ENCODE peak calls at places on chromosomes 3 and 15, in five cellular contexts. X, D, I, K and H are unnamed samples. For H3K27me3, the result is how much of the 10 kb centered on the place peaks cover.

GRCh38 chr3:87082806-87083440 is 92.0 kb upstream of the VGLL3 start:
- DNase-seq in X (no peak), D (no peak), I (peak), K (no peak), H (peak)

GRCh38 chr3:14877404-14877803 is 58.6 kb downstream of the FGD5 start:
- DNase-seq in X (no peak), D (no peak), I (no peak), K (no peak), H (no peak)

GRCh38 chr15:101022306-101022705 is 103.1 kb downstream of the LRRK1 start:
- DNase-seq in X (no peak), D (no peak), I (no peak), K (peak), H (no peak)

GRCh38 chr15:67504796-67505195 is 16.1 kb upstream of the C15orf61 start:
- DNase-seq in X (no peak), D (no peak), I (peak), K (no peak), H (no peak)

GRCh38 chr3:101825904-101826445 is 23.3 kb upstream of the NFKBIZ start:
- DNase-seq in X (no peak), D (no peak), I (peak), K (no peak), H (no peak)

GRCh38 chr3:137066092-137066491 is 108.3 kb downstream of the IL20RB start:
- DNase-seq in X (no peak), D (no peak), I (no peak), K (no peak), H (no peak)

GRCh38 chr3:87287025-87287424 is 10.6 kb upstream of the POU1F1 start:
- DNase-seq in X (no peak), D (no peak), I (peak), K (no peak), H (no peak)

GRCh38 chr15:24772709-24773373 is 97.3 kb downstream of the NPAP1 start:
- DNase-seq in X (peak), D (peak), I (peak), K (no peak), H (peak)

GRCh38 chr15:48397841-48398240 is 66.6 kb downstream of the DUT start:
- DNase-seq in X (peak), D (no peak), I (peak), K (no peak), H (no peak)

GRCh38 chr3:145094355-145094941 is 1066.5 kb downstream of the PLOD2 start:
- DNase-seq in X (no peak), D (no peak), I (peak), K (no peak), H (peak)

GRCh38 chr3:136414476-136414875 is 164.3 kb downstream of the PCCB start:
- DNase-seq in X (no peak), D (no peak), I (peak), K (no peak), H (no peak)

GRCh38 chr3:191366675-191367074 is 36.3 kb upstream of the UTS2B start:
- DNase-seq in X (no peak), D (no peak), I (peak), K (no peak), H (no peak)

GRCh38 chr3:103056552-103056951 is 621.7 kb downstream of the ZPLD1 start:
- DNase-seq in X (no peak), D (no peak), I (no peak), K (no peak), H (no peak)

GRCh38 chr15:98442379-98442833 is 205.9 kb upstream of the IGF1R start:
- DNase-seq in X (no peak), D (peak), I (peak), K (peak), H (peak)

GRCh38 chr15:25733036-25733855 is 129.9 kb downstream of the ATP10A start:
- DNase-seq in X (no peak), D (no peak), I (no peak), K (no peak), H (no peak)

GRCh38 chr3:13519392-13519791 is 29.5 kb upstream of the FBLN2 start:
- DNase-seq in X (no peak), D (no peak), I (no peak), K (no peak), H (no peak)

GRCh38 chr3:111076732-111077131 is 5.1 kb downstream of the NECTIN3 start:
- DNase-seq in X (no peak), D (no peak), I (no peak), K (no peak), H (no peak)

GRCh38 chr3:108091498-108092259 is 848 bp upstream of the CD47 start:
- DNase-seq in X (no peak), D (peak), I (no peak), K (no peak), H (no peak)

GRCh38 chr3:124158174-124158812 is 166.4 kb upstream of the ROPN1 start:
- DNase-seq in X (no peak), D (no peak), I (no peak), K (no peak), H (no peak)

GRCh38 chr15:76973362-76973743 is 21.6 kb upstream of the PSTPIP1 start:
- DNase-seq in X (peak), D (peak), I (peak), K (peak), H (no peak)

GRCh38 chr3:58287354-58287753 is 18.7 kb upstream of the RPP14 start:
- DNase-seq in X (no peak), D (no peak), I (no peak), K (no peak), H (no peak)

GRCh38 chr3:134328147-134328591 is 46.1 kb downstream of the AMOTL2 start:
- DNase-seq in X (peak), D (no peak), I (peak), K (no peak), H (peak)

GRCh38 chr3:3664916-3665315 is 134.3 kb upstream of the LRRN1 start:
- DNase-seq in X (no peak), D (no peak), I (no peak), K (no peak), H (no peak)

GRCh38 chr15:99409097-99409473 is 156.7 kb upstream of the MEF2A start:
- DNase-seq in X (peak), D (peak), I (peak), K (no peak), H (no peak)

GRCh38 chr15:52819253-52819652 is 29.1 kb upstream of the ONECUT1 start:
- DNase-seq in X (no peak), D (no peak), I (no peak), K (no peak), H (no peak)
- H3K27me3 ChIP-seq in X (under half), D (under half), I (under half), K (under half), H (under half)

GRCh38 chr3:172280406-172281051 is 167.7 kb downstream of the GHSR start:
- DNase-seq in X (no peak), D (no peak), I (peak), K (no peak), H (peak)
- H3K27ac ChIP-seq in X (peak), D (no peak), I (peak), K (no peak), H (peak)

DNA sequence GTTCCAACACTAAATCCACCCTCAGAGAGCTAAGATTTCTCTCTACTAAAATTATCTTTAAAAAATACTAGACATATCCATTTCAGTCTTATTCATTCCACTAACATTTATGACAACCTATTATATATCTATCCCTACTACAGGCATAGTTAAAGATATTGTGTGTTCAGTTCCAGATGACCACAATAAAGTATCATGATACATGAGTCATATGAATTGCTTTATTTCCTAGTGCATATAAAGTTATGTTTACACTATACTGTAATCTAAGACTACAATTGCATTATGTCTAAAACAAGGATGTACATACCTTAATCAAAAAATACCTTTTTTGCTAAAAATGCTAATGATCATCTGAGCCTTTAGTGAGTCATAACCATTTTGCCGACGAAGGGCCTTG is 19.4 kb downstream of the SHOX2 start:
- DNase-seq in X (no peak), D (no peak), I (no peak), K (no peak), H (no peak)
- H3K27me3 ChIP-seq in X (under half), D (under half), I (under half), K (under half), H (under half)

GRCh38 chr15:90654233-90655124 is 62.7 kb upstream of the BLM start:
- DNase-seq in X (no peak), D (no peak), I (no peak), K (no peak), H (no peak)
- H3K27ac ChIP-seq in X (no peak), D (no peak), I (no peak), K (no peak), H (no peak)

GRCh38 chr3:46314517-46314916 is 39.4 kb upstream of the CCR2 start:
- DNase-seq in X (no peak), D (no peak), I (no peak), K (no peak), H (no peak)

GRCh38 chr3:46318207-46318606 is 35.7 kb upstream of the CCR2 start:
- DNase-seq in X (no peak), D (no peak), I (no peak), K (no peak), H (no peak)

GRCh38 chr3:46316258-46316657 is 37.7 kb upstream of the CCR2 start:
- DNase-seq in X (no peak), D (no peak), I (no peak), K (no peak), H (no peak)

DNA sequence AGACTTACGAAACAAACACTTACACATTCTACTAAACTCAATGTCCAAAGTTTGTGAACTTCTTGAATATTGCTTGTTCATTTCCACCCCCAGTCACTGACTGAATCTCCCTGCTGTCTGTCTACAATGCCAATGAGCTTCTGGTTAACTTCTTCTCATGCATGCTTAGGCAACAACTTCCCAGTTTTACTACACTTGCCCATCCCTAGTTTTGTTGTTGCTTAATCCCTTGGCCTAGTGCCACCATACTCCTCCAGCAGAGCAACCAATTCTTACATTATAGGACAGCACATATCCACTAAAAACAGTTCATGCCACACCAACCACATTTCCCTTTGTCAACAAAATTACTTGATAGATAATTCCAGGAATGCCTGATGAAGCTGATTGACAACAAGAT is 40.9 kb upstream of the CCR2 start:
- DNase-seq in X (no peak), D (no peak), I (peak), K (no peak), H (no peak)
- H3K27me3 ChIP-seq in X (under half), D (under half), I (under half), K (under half), H (under half)

GRCh38 chr3:39469945-39470344 is 2.5 kb downstream of the MOBP start:
- DNase-seq in X (no peak), D (no peak), I (no peak), K (no peak), H (no peak)

GRCh38 chr3:39469258-39469657 is 1.8 kb downstream of the MOBP start:
- DNase-seq in X (no peak), D (no peak), I (no peak), K (no peak), H (no peak)

GRCh38 chr3:39467394-39468107 is at the start of gene MOBP:
- DNase-seq in X (no peak), D (no peak), I (no peak), K (no peak), H (no peak)

GRCh38 chr3:39466988-39467387 is 492 bp upstream of the MOBP start:
- DNase-seq in X (no peak), D (no peak), I (no peak), K (no peak), H (no peak)

DNA sequence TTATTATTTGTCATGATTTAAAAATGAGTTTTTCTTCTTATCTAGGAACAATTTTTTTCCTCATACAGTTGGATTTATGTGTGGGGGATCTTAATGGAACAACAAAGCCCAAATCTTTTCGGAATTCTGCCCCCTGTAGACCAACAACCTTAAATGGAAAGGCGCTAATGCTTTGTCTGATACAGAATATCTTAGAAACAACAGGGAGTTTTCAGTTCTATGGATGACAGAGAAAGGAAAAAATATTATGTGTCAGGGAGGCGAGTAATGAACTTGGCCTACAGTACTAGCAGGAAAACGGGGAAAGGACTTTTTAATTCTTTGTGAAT is 592 bp downstream of the MOBP start:
- DNase-seq in X (no peak), D (no peak), I (no peak), K (no peak), H (no peak)
- H3K27ac ChIP-seq in X (no peak), D (no peak), I (no peak), K (no peak), H (no peak)

GRCh38 chr3:129775870-129776269 is 117.6 kb downstream of the TMCC1 start:
- DNase-seq in X (no peak), D (no peak), I (no peak), K (no peak), H (no peak)

GRCh38 chr3:129783470-129783869 is 110.0 kb downstream of the TMCC1 start:
- DNase-seq in X (no peak), D (no peak), I (peak), K (no peak), H (no peak)

GRCh38 chr3:129773942-129774663 is 119.4 kb downstream of the TMCC1 start:
- DNase-seq in X (no peak), D (no peak), I (no peak), K (no peak), H (no peak)

DNA sequence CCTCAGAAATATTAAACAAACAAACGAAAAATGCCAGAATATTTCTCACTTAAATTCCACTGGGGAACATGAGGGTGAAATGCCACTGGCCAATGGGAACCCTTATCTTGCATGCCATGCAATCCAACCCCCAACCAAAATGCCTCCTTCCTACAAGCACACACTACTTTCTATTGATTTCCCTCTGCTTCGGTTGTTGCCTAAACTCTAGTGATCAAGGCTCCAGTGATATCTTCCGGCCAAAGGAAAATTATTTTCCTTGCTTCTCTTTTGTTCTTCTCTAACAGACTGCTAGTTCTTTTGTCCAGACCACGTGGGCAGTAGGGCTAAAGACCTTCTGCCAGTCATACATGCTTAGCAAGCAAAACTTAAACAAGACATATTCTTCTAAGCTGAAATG is 115.7 kb downstream of the TMCC1 start:
- DNase-seq in X (no peak), D (no peak), I (no peak), K (no peak), H (no peak)
- H3K27me3 ChIP-seq in X (under half), D (under half), I (under half), K (under half), H (under half)

GRCh38 chr3:187985636-187986035 is 168.3 kb upstream of the LPP start:
- DNase-seq in X (no peak), D (no peak), I (peak), K (no peak), H (no peak)
- H3K27ac ChIP-seq in X (peak), D (no peak), I (peak), K (no peak), H (no peak)

GRCh38 chr3:184538600-184539431 is 22.8 kb upstream of the EPHB3 start:
- DNase-seq in X (no peak), D (no peak), I (no peak), K (no peak), H (no peak)
- H3K27me3 ChIP-seq in X (under half), D (under half), I (half or more), K (under half), H (under half)

DNA sequence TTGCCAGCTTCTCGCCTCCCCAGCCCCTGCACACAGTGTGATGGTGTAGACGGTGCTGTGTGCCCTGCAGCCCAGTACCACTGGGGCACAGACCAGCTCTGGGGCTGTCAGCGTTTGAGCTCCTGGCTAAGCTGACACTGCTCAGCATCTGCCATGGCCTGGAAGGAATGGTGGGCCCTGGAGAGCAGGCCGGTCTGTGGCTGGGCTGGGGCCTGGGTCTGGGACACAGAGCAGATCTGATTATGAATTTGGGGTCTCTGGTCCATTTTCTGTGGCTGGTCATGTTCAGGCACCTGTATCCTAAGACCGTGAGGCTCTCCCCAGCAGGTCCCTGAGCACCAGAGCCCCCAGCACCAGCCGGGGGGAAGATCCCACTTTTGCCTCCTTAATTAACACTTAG is 34.7 kb downstream of the HCN4 start:
- DNase-seq in X (no peak), D (no peak), I (no peak), K (no peak), H (no peak)
- H3K27ac ChIP-seq in X (no peak), D (no peak), I (no peak), K (no peak), H (no peak)